ENCODE peak calls at places on chromosomes 4 and X, in five cellular contexts. One of them, this sample, is unnamed.

GRCh38 chrX:123878177-123878576 is 18.3 kb downstream of the XIAP start:
- DNase-seq in HepG2: no peak
- DNase-seq in HCT116: no peak
- DNase-seq in SK-N-SH: no peak
- DNase-seq in A549: no peak
- DNase-seq in this sample: no peak

GRCh38 chr4:79598801-79599200 is 190.8 kb upstream of the GK2 start:
- DNase-seq in HepG2: no peak
- DNase-seq in HCT116: no peak
- DNase-seq in SK-N-SH: no peak
- DNase-seq in A549: no peak
- DNase-seq in this sample: no peak

GRCh38 chr4:5051210-5051691 is at the start of gene STK32B:
- DNase-seq in HepG2: no peak
- DNase-seq in HCT116: no peak
- DNase-seq in SK-N-SH: peak; percentile 70
- DNase-seq in A549: peak; percentile 80
- DNase-seq in this sample: peak; percentile 8

GRCh38 chrX:12871181-12871580 is 4.3 kb downstream of the TLR7 start:
- DNase-seq in HepG2: no peak
- DNase-seq in HCT116: no peak
- DNase-seq in SK-N-SH: no peak
- DNase-seq in A549: no peak
- DNase-seq in this sample: no peak

GRCh38 chr4:108171541-108172230 is 3.0 kb upstream of the LEF1 start:
- DNase-seq in HepG2: no peak
- DNase-seq in HCT116: no peak
- DNase-seq in SK-N-SH: peak; percentile 27
- DNase-seq in A549: no peak
- DNase-seq in this sample: no peak

GRCh38 chr4:8709729-8710360 is 117.3 kb downstream of the CPZ start:
- DNase-seq in HepG2: no peak
- DNase-seq in HCT116: no peak
- DNase-seq in SK-N-SH: peak; percentile 10
- DNase-seq in A549: no peak
- DNase-seq in this sample: no peak

GRCh38 chr4:103024996-103025395 is 5.5 kb upstream of the SLC9B1 start:
- DNase-seq in HepG2: no peak
- DNase-seq in HCT116: no peak
- DNase-seq in SK-N-SH: no peak
- DNase-seq in A549: no peak
- DNase-seq in this sample: no peak

GRCh38 chr4:102641796-102642195 is 119.0 kb downstream of the MANBA start:
- DNase-seq in HepG2: no peak
- DNase-seq in HCT116: no peak
- DNase-seq in SK-N-SH: no peak
- DNase-seq in A549: no peak
- DNase-seq in this sample: no peak

GRCh38 chr4:76420901-76421581 is at the start of gene CCDC158:
- DNase-seq in HepG2: no peak
- DNase-seq in HCT116: no peak
- DNase-seq in SK-N-SH: peak; percentile 82
- DNase-seq in A549: no peak
- DNase-seq in this sample: no peak

GRCh38 chr4:76426272-76426671 is 5.3 kb upstream of the CCDC158 start:
- DNase-seq in HepG2: no peak
- DNase-seq in HCT116: no peak
- DNase-seq in SK-N-SH: peak; percentile 15
- DNase-seq in A549: peak; percentile 7
- DNase-seq in this sample: no peak

GRCh38 chr4:76420311-76420710 is 630 bp downstream of the CCDC158 start:
- DNase-seq in HepG2: no peak
- DNase-seq in HCT116: no peak
- DNase-seq in SK-N-SH: peak; percentile 39
- DNase-seq in A549: no peak
- DNase-seq in this sample: no peak
- H3K4me3 ChIP-seq in HepG2: no peak overlapping the region
- H3K4me3 ChIP-seq in HCT116: no peak overlapping the region
- H3K4me3 ChIP-seq in SK-N-SH: no peak overlapping the region
- H3K4me3 ChIP-seq in A549: no peak overlapping the region
- H3K4me3 ChIP-seq in this sample: no peak overlapping the region

GRCh38 chr4:87088188-87088587 is 132.2 kb downstream of the KLHL8 start:
- DNase-seq in HepG2: no peak
- DNase-seq in HCT116: no peak
- DNase-seq in SK-N-SH: no peak
- DNase-seq in A549: no peak
- DNase-seq in this sample: no peak
- TF ChIP-seq REST in HepG2: no peak
- TF ChIP-seq REST in HCT116: no peak
- TF ChIP-seq REST in SK-N-SH: no peak
- TF ChIP-seq REST in A549: no peak
- TF ChIP-seq REST in this sample: no peak

DNA sequence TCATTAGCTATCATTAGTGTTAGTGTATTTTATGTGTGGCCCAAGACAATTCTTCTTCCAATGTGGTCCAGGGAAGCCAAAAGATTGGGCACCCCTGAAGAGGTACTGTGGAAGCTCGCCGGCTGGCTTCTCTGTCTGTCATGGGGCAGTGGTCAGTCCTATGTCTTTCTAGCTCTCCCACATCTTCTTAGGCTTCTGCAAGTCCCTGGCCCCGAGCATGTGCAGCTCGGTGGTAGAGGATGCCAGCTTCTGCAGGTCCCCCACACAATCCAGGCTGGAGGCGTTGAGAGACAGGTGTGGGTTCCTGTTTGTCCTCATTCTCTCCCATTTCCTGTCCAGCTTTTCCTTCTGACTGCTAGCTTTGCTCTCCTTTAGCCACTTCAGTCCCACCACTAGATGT is 134.1 kb upstream of the NALF2 start:
- DNase-seq in HepG2: no peak
- DNase-seq in HCT116: no peak
- DNase-seq in SK-N-SH: no peak
- DNase-seq in A549: no peak
- DNase-seq in this sample: no peak
- TF ChIP-seq CTCF in HepG2: no peak
- TF ChIP-seq CTCF in HCT116: no peak
- TF ChIP-seq CTCF in SK-N-SH: no peak
- TF ChIP-seq CTCF in A549: no peak
- TF ChIP-seq CTCF in this sample: no peak

DNA sequence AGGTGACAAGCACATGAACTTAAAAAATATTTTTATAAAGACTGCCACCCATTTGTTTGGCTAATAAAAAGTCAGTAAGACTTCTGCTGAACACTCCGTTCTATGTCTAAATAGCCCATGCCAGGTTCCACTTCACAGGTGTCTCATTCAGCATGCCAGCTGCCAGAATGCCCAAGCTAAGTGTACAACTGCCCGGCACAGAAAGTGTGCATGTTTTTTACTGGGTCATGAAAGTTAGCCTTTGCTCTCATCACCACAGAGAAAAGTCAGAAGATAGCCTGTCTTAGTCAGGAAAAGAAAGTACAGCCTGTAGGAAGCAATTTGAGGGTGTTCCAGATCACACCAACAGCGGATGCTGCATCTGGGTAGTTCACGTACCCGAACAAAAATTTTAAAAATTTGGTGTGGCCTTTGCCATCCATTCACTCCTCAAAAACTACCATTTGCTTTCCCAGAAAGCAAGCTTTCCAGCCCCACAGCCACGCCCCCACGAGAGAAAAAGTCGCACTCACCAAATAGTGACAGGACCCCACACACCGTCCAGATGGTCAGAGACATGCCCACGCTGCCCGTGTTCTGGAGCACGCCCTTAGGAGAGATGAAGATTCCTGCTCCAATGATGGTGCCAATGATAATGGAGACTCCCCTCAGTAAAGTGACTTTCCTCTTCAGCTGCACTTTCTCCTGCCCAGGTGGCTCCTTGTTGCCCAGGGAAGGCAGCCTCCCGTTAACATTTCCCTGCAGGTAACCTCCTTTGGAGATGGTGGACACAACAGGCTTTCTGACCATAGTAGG is 671 bp downstream of the SLC7A11 start:
- DNase-seq in HepG2: no peak
- DNase-seq in HCT116: no peak
- DNase-seq in SK-N-SH: no peak
- DNase-seq in A549: peak; percentile 72
- DNase-seq in this sample: no peak
- H3K4me3 ChIP-seq in HepG2: peak overlapping the region; percentile 96
- H3K4me3 ChIP-seq in HCT116: peak overlapping the region; percentile 64
- H3K4me3 ChIP-seq in SK-N-SH: peak overlapping the region; percentile 49
- H3K4me3 ChIP-seq in A549: peak overlapping the region; percentile 84
- H3K4me3 ChIP-seq in this sample: peak overlapping the region; percentile 59

GRCh38 chr4:17687237-17687857 is 72.9 kb downstream of the MED28 start:
- DNase-seq in HepG2: no peak
- DNase-seq in HCT116: no peak
- DNase-seq in SK-N-SH: no peak
- DNase-seq in A549: no peak
- DNase-seq in this sample: no peak
- TF ChIP-seq REST in HepG2: no peak
- TF ChIP-seq REST in HCT116: no peak
- TF ChIP-seq REST in SK-N-SH: no peak
- TF ChIP-seq REST in A549: no peak
- TF ChIP-seq REST in this sample: no peak

GRCh38 chr4:184994623-184995010 is 23.7 kb upstream of the HELT start:
- DNase-seq in HepG2: no peak
- DNase-seq in HCT116: no peak
- DNase-seq in SK-N-SH: no peak
- DNase-seq in A549: no peak
- DNase-seq in this sample: no peak
- TF ChIP-seq CTCF in HepG2: no peak
- TF ChIP-seq CTCF in HCT116: no peak
- TF ChIP-seq CTCF in SK-N-SH: no peak
- TF ChIP-seq CTCF in A549: no peak
- TF ChIP-seq CTCF in this sample: no peak